ENCODE peak calls at places on chromosomes 12 and 14, in four cellular contexts. Z, R, J and X are unnamed samples.
A peak's percentile ranks its signal among the peaks of the same experiment; 100 is the strongest.

GRCh38 chr12:121034906-121035305 is 4.1 kb downstream of the OASL start:
- DNase-seq in R (no peak), J (no peak), Z (no peak), X (no peak)

GRCh38 chr14:96170961-96171592 is 33.6 kb upstream of the BDKRB2 start:
- DNase-seq in J (no peak), R (no peak), Z (no peak), X (no peak)

GRCh38 chr12:92721130-92721529 is 18.3 kb downstream of the PLEKHG7 start:
- DNase-seq in Z (peak; percentile 33), J (no peak), R (no peak), X (no peak)

GRCh38 chr14:83462759-83463158 is 1929.1 kb upstream of the SEL1L start:
- DNase-seq in R (no peak), J (no peak), Z (no peak), X (no peak)

GRCh38 chr12:92745874-92746553 is 43.2 kb downstream of the PLEKHG7 start:
- DNase-seq in J (no peak), R (peak; percentile 72), Z (peak; percentile 97), X (no peak)

GRCh38 chr12:52884526-52885293 is 20.2 kb downstream of the KRT8 start:
- DNase-seq in R (peak; percentile 82), J (no peak), Z (peak; percentile 36), X (peak; percentile 90)

GRCh38 chr12:60148109-60148508 is 552.3 kb downstream of the SLC16A7 start:
- DNase-seq in R (no peak), J (no peak), Z (peak; percentile 92), X (no peak)

GRCh38 chr14:68439741-68440140 is 353.1 kb downstream of the ZFP36L1 start:
- DNase-seq in R (no peak), Z (no peak), J (no peak), X (no peak)

GRCh38 chr14:77314043-77314442 is 6.6 kb downstream of the POMT2 start:
- DNase-seq in J (no peak), R (no peak), Z (peak; percentile 89), X (no peak)

GRCh38 chr12:62848418-62848817 is 86.5 kb downstream of the PPM1H start:
- DNase-seq in R (peak; percentile 82), J (peak; percentile 3), Z (peak; percentile 85), X (no peak)

GRCh38 chr12:106226884-106227640 is 20.8 kb downstream of the CKAP4 start:
- DNase-seq in R (peak; percentile 87), Z (peak; percentile 55), J (no peak), X (peak; percentile 57)

GRCh38 chr14:39765676-39766075 is 333.4 kb upstream of the FBXO33 start:
- DNase-seq in J (no peak), Z (no peak), R (no peak), X (no peak)

GRCh38 chr14:98647754-98648153 is 624.2 kb downstream of the BCL11B start:
- DNase-seq in Z (no peak), R (no peak), J (no peak), X (no peak)

GRCh38 chr14:98651042-98651441 is 621.0 kb downstream of the BCL11B start:
- DNase-seq in R (no peak), J (no peak), Z (no peak), X (no peak)
- TF ChIP-seq ELK1 in R (no peak), J (no peak), Z (no peak), X (no peak)

GRCh38 chr12:64624035-64624434 is 13.7 kb downstream of the RASSF3 start:
- DNase-seq in Z (no peak), R (no peak), J (no peak), X (no peak)

GRCh38 chr12:64621257-64621942 is 11.1 kb downstream of the RASSF3 start:
- DNase-seq in J (peak; percentile 91), R (no peak), Z (peak; percentile 95), X (no peak)

GRCh38 chr12:64631197-64631596 is 20.9 kb downstream of the RASSF3 start:
- DNase-seq in J (no peak), R (no peak), Z (no peak), X (no peak)

GRCh38 chr12:64627781-64628180 is 17.5 kb downstream of the RASSF3 start:
- DNase-seq in J (no peak), R (no peak), Z (peak; percentile 95), X (no peak)

GRCh38 chr12:64625243-64626077 is 15.2 kb downstream of the RASSF3 start:
- DNase-seq in R (peak; percentile 76), J (peak; percentile 78), Z (peak; percentile 94), X (peak; percentile 83)
- TF ChIP-seq ELK1 in R (no peak), J (no peak), Z (no peak), X (no peak)

GRCh38 chr12:24546084-24546483 is 402.8 kb downstream of the BCAT1 start:
- DNase-seq in J (no peak), R (no peak), Z (no peak), X (no peak)
- TF ChIP-seq ELK1 in J (no peak), R (no peak), Z (no peak), X (no peak)

DNA sequence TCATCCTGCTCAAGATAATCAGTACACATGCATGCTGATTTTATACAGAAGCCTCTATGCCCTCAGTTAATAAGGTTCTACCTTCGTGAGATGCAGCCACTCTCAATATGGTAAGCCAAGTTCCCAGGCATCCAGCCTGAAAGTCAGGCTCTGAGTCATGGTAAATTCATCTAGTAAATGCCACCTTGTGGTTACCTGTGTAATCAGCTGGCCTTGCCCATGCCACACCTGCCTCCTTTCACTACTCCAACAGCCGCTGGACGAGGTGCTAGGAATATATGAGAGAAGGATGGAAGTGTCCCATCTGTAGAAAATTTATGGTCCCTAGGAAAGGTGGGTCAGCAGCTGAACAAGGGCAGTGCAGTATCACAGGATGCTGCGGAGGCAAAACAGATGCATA is 207.3 kb downstream of the SSPN start:
- DNase-seq in Z (no peak), R (no peak), J (no peak), X (no peak)
- TF ChIP-seq ELK1 in Z (no peak), R (no peak), J (no peak), X (no peak)

GRCh38 chr12:16349132-16349463 is 1.7 kb downstream of the MGST1 start:
- DNase-seq in J (no peak), Z (peak; percentile 96), R (peak; percentile 44), X (peak; percentile 27)

GRCh38 chr12:16350682-16351081 is 3.2 kb downstream of the MGST1 start:
- DNase-seq in R (peak; percentile 37), J (no peak), Z (peak; percentile 97), X (no peak)

GRCh38 chr12:16348435-16349131 is 1.1 kb downstream of the MGST1 start:
- DNase-seq in R (no peak), Z (peak; percentile 19), J (peak; percentile 7), X (no peak)

GRCh38 chr12:16347391-16348298 is at the start of gene MGST1:
- DNase-seq in Z (peak; percentile 59), R (peak; percentile 38), J (peak; percentile 11), X (peak; percentile 39)

GRCh38 chr12:16352481-16352880 is 5.0 kb downstream of the MGST1 start:
- DNase-seq in Z (peak; percentile 73), J (no peak), R (no peak), X (no peak)
- TF ChIP-seq ELK1 in Z (no peak), J (no peak), R (no peak), X (no peak)

GRCh38 chr14:42950363-42950762 is 1343.7 kb downstream of the LRFN5 start:
- DNase-seq in J (no peak), Z (no peak), R (no peak), X (no peak)
- TF ChIP-seq ELK1 in J (no peak), Z (no peak), R (no peak), X (no peak)

GRCh38 chr12:67996347-67996746 is 7.1 kb downstream of the IFNG-AS1 start:
- DNase-seq in J (no peak), Z (no peak), R (no peak), X (no peak)
- TF ChIP-seq ELK1 in J (no peak), Z (no peak), R (no peak), X (no peak)

GRCh38 chr14:88681755-88682494 is 110.8 kb downstream of the EML5 start:
- DNase-seq in J (no peak), R (no peak), Z (no peak), X (no peak)

GRCh38 chr14:88683119-88683518 is 109.6 kb downstream of the EML5 start:
- DNase-seq in Z (no peak), J (no peak), R (no peak), X (no peak)

GRCh38 chr14:88688386-88688785 is 104.4 kb downstream of the EML5 start:
- DNase-seq in R (no peak), J (no peak), Z (no peak), X (no peak)

DNA sequence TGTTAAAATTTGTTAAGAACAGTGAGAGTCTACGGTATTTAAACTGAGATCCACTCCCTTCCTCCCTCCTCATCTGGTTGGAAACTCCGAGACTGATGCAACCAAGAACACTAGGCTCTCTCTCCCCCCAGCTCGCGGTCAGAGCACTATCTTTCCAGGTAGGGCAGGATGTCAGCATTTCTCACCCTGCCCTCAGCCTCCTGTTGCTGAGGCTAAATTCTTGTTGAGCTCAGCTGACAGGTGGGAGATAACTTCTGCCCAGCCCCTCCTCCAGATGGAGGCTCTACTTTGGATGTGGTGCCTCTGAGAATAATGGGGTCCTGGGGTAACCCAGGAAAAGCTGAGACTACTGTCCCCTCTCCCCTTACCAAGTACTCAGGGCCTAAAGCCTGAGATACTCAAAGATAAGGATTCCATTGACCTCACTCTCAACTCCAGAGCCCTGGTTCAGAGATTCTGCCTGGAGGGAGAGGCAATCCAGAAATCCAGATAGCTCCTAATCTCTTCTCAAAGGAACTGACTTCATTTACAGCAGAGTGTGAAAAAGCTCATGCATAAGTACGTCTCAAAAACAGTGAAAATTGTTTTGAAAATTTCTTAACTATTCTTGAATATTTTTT is 110.1 kb downstream of the EML5 start:
- DNase-seq in R (no peak), J (no peak), Z (no peak), X (no peak)
- TF ChIP-seq ELK1 in R (no peak), J (no peak), Z (no peak), X (no peak)

DNA sequence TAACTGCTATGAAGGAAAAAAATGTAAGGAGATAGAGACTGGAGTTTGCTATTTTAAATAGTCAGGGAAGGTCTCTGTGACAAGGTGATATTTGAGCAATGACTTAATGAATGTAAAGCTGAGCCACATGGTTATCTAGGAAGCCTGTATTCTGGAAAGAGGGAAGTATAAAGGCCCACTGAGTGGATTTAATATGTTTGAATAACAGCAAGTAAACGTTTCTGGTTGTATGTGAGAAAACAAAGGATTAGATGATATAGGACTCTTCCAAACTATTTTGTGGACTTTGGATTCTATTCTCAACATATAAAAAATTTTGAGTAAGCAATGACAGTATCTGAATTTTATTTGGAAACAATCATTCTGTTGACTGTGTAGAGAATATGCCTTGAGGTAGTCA is 5.2 kb downstream of the LRRIQ1 start:
- DNase-seq in J (no peak), Z (no peak), R (no peak), X (no peak)
- TF ChIP-seq ELK1 in J (no peak), Z (no peak), R (no peak), X (no peak)

GRCh38 chr12:95393191-95393790 is 80.7 kb upstream of the METAP2 start:
- DNase-seq in J (no peak), R (no peak), Z (no peak), X (no peak)
- TF ChIP-seq ELK1 in J (no peak), R (no peak), Z (no peak), X (no peak)